ENCODE peak calls at places on chromosomes 3 and 15, in five cellular contexts. One of them, this sample, is unnamed.

GRCh38 chr15:38873151-38873550 is 308.5 kb upstream of the RASGRP1 start:
- DNase-seq in psoas muscle: no peak
- DNase-seq in activated T-cell treated with anti-CD3 and anti-CD28 coated beads for 48 hours: no peak
- DNase-seq in NCI-H345: no peak
- DNase-seq in activated CD8-positive, alpha-beta memory T cell treated with anti-CD3 and anti-CD28 coated beads for 24 hours: no peak
- DNase-seq in this sample: no peak

GRCh38 chr3:24086597-24087369 is 141.7 kb downstream of the NR1D2 start:
- DNase-seq in psoas muscle: no peak
- DNase-seq in activated T-cell treated with anti-CD3 and anti-CD28 coated beads for 48 hours: no peak
- DNase-seq in NCI-H345: peak; percentile 93
- DNase-seq in activated CD8-positive, alpha-beta memory T cell treated with anti-CD3 and anti-CD28 coated beads for 24 hours: no peak
- DNase-seq in this sample: no peak

GRCh38 chr3:56484525-56485024 is 16.3 kb upstream of the ERC2 start:
- DNase-seq in psoas muscle: no peak
- DNase-seq in activated T-cell treated with anti-CD3 and anti-CD28 coated beads for 48 hours: no peak
- DNase-seq in NCI-H345: no peak
- DNase-seq in activated CD8-positive, alpha-beta memory T cell treated with anti-CD3 and anti-CD28 coated beads for 24 hours: no peak
- DNase-seq in this sample: no peak

GRCh38 chr3:150238995-150239612 is 169.0 kb upstream of the TSC22D2 start:
- DNase-seq in psoas muscle: no peak
- DNase-seq in activated T-cell treated with anti-CD3 and anti-CD28 coated beads for 48 hours: no peak
- DNase-seq in NCI-H345: peak; percentile 39
- DNase-seq in activated CD8-positive, alpha-beta memory T cell treated with anti-CD3 and anti-CD28 coated beads for 24 hours: no peak
- DNase-seq in this sample: no peak

GRCh38 chr15:79008666-79009065 is 63.8 kb upstream of the CTSH start:
- DNase-seq in psoas muscle: no peak
- DNase-seq in activated T-cell treated with anti-CD3 and anti-CD28 coated beads for 48 hours: no peak
- DNase-seq in NCI-H345: no peak
- DNase-seq in activated CD8-positive, alpha-beta memory T cell treated with anti-CD3 and anti-CD28 coated beads for 24 hours: no peak
- DNase-seq in this sample: no peak

GRCh38 chr3:32973982-32974381 is 22.5 kb downstream of the CCR4 start:
- DNase-seq in psoas muscle: no peak
- DNase-seq in activated T-cell treated with anti-CD3 and anti-CD28 coated beads for 48 hours: no peak
- DNase-seq in NCI-H345: no peak
- DNase-seq in activated CD8-positive, alpha-beta memory T cell treated with anti-CD3 and anti-CD28 coated beads for 24 hours: no peak
- DNase-seq in this sample: peak; percentile 19

GRCh38 chr15:84633311-84634227 is 20.5 kb downstream of the WDR73 start:
- DNase-seq in psoas muscle: peak; percentile 85
- DNase-seq in activated T-cell treated with anti-CD3 and anti-CD28 coated beads for 48 hours: peak; percentile 77
- DNase-seq in NCI-H345: no peak
- DNase-seq in activated CD8-positive, alpha-beta memory T cell treated with anti-CD3 and anti-CD28 coated beads for 24 hours: peak; percentile 86
- DNase-seq in this sample: peak; percentile 60

GRCh38 chr15:37095993-37096877 is 4.1 kb downstream of the MEIS2 start:
- DNase-seq in psoas muscle: peak; percentile 44
- DNase-seq in activated T-cell treated with anti-CD3 and anti-CD28 coated beads for 48 hours: no peak
- DNase-seq in NCI-H345: no peak
- DNase-seq in activated CD8-positive, alpha-beta memory T cell treated with anti-CD3 and anti-CD28 coated beads for 24 hours: no peak
- DNase-seq in this sample: no peak

GRCh38 chr3:101340591-101340990 is 20.2 kb upstream of the IMPG2 start:
- DNase-seq in psoas muscle: no peak
- DNase-seq in activated T-cell treated with anti-CD3 and anti-CD28 coated beads for 48 hours: no peak
- DNase-seq in NCI-H345: no peak
- DNase-seq in activated CD8-positive, alpha-beta memory T cell treated with anti-CD3 and anti-CD28 coated beads for 24 hours: no peak
- DNase-seq in this sample: peak; percentile 67

GRCh38 chr3:69252631-69253030 is 130.2 kb upstream of the LMOD3 start:
- DNase-seq in psoas muscle: no peak
- DNase-seq in activated T-cell treated with anti-CD3 and anti-CD28 coated beads for 48 hours: no peak
- DNase-seq in NCI-H345: no peak
- DNase-seq in activated CD8-positive, alpha-beta memory T cell treated with anti-CD3 and anti-CD28 coated beads for 24 hours: no peak
- DNase-seq in this sample: no peak

GRCh38 chr3:10845839-10846656 is 30.0 kb downstream of the SLC6A11 start:
- DNase-seq in psoas muscle: no peak
- DNase-seq in activated T-cell treated with anti-CD3 and anti-CD28 coated beads for 48 hours: no peak
- DNase-seq in NCI-H345: no peak
- DNase-seq in activated CD8-positive, alpha-beta memory T cell treated with anti-CD3 and anti-CD28 coated beads for 24 hours: no peak
- DNase-seq in this sample: no peak

GRCh38 chr15:65423977-65424679 is 1.4 kb upstream of the IGDCC4 start:
- DNase-seq in psoas muscle: no peak
- DNase-seq in activated T-cell treated with anti-CD3 and anti-CD28 coated beads for 48 hours: no peak
- DNase-seq in NCI-H345: no peak
- DNase-seq in activated CD8-positive, alpha-beta memory T cell treated with anti-CD3 and anti-CD28 coated beads for 24 hours: no peak
- DNase-seq in this sample: peak; percentile 85

GRCh38 chr3:192566706-192567290 is 160.5 kb downstream of the FGF12 start:
- DNase-seq in psoas muscle: peak; percentile 62
- DNase-seq in activated T-cell treated with anti-CD3 and anti-CD28 coated beads for 48 hours: peak; percentile 53
- DNase-seq in NCI-H345: peak; percentile 77
- DNase-seq in activated CD8-positive, alpha-beta memory T cell treated with anti-CD3 and anti-CD28 coated beads for 24 hours: peak; percentile 66
- DNase-seq in this sample: peak; percentile 69

GRCh38 chr3:126352476-126353454 is 4.4 kb downstream of the KLF15 start:
- DNase-seq in psoas muscle: peak; percentile 61
- DNase-seq in activated T-cell treated with anti-CD3 and anti-CD28 coated beads for 48 hours: no peak
- DNase-seq in NCI-H345: no peak
- DNase-seq in activated CD8-positive, alpha-beta memory T cell treated with anti-CD3 and anti-CD28 coated beads for 24 hours: no peak
- DNase-seq in this sample: peak; percentile 6

GRCh38 chr3:38247366-38248035 is 18.1 kb upstream of the SLC22A13 start:
- DNase-seq in psoas muscle: no peak
- DNase-seq in activated T-cell treated with anti-CD3 and anti-CD28 coated beads for 48 hours: no peak
- DNase-seq in NCI-H345: no peak
- DNase-seq in activated CD8-positive, alpha-beta memory T cell treated with anti-CD3 and anti-CD28 coated beads for 24 hours: no peak
- DNase-seq in this sample: peak; percentile 86

GRCh38 chr3:130789678-130790340 is 43.2 kb upstream of the PIK3R4 start:
- DNase-seq in psoas muscle: no peak
- DNase-seq in activated T-cell treated with anti-CD3 and anti-CD28 coated beads for 48 hours: no peak
- DNase-seq in NCI-H345: no peak
- DNase-seq in activated CD8-positive, alpha-beta memory T cell treated with anti-CD3 and anti-CD28 coated beads for 24 hours: no peak
- DNase-seq in this sample: no peak

GRCh38 chr15:62624541-62625399 is 417.8 kb upstream of the TPM1 start:
- DNase-seq in psoas muscle: no peak
- DNase-seq in activated T-cell treated with anti-CD3 and anti-CD28 coated beads for 48 hours: no peak
- DNase-seq in NCI-H345: no peak
- DNase-seq in activated CD8-positive, alpha-beta memory T cell treated with anti-CD3 and anti-CD28 coated beads for 24 hours: no peak
- DNase-seq in this sample: peak; percentile 72

GRCh38 chr3:163919154-163919553 is 1159.1 kb downstream of the SI start:
- DNase-seq in psoas muscle: no peak
- DNase-seq in activated T-cell treated with anti-CD3 and anti-CD28 coated beads for 48 hours: no peak
- DNase-seq in NCI-H345: no peak
- DNase-seq in activated CD8-positive, alpha-beta memory T cell treated with anti-CD3 and anti-CD28 coated beads for 24 hours: no peak
- DNase-seq in this sample: no peak

GRCh38 chr3:126084667-126085180 is 800 bp upstream of the SLC41A3 start:
- DNase-seq in psoas muscle: no peak
- DNase-seq in activated T-cell treated with anti-CD3 and anti-CD28 coated beads for 48 hours: no peak
- DNase-seq in NCI-H345: no peak
- DNase-seq in activated CD8-positive, alpha-beta memory T cell treated with anti-CD3 and anti-CD28 coated beads for 24 hours: no peak
- DNase-seq in this sample: no peak

GRCh38 chr3:61563614-61564404 is 2.4 kb downstream of the PTPRG start:
- DNase-seq in psoas muscle: no peak
- DNase-seq in activated T-cell treated with anti-CD3 and anti-CD28 coated beads for 48 hours: no peak
- DNase-seq in NCI-H345: no peak
- DNase-seq in activated CD8-positive, alpha-beta memory T cell treated with anti-CD3 and anti-CD28 coated beads for 24 hours: no peak
- DNase-seq in this sample: no peak

GRCh38 chr15:89770041-89770440 is 6.1 kb upstream of the MESP2 start:
- DNase-seq in psoas muscle: no peak
- DNase-seq in activated T-cell treated with anti-CD3 and anti-CD28 coated beads for 48 hours: no peak
- DNase-seq in NCI-H345: no peak
- DNase-seq in activated CD8-positive, alpha-beta memory T cell treated with anti-CD3 and anti-CD28 coated beads for 24 hours: no peak
- DNase-seq in this sample: no peak

GRCh38 chr3:128433630-128434185 is 33.0 kb downstream of the DNAJB8 start:
- DNase-seq in psoas muscle: peak; percentile 41
- DNase-seq in activated T-cell treated with anti-CD3 and anti-CD28 coated beads for 48 hours: no peak
- DNase-seq in NCI-H345: no peak
- DNase-seq in activated CD8-positive, alpha-beta memory T cell treated with anti-CD3 and anti-CD28 coated beads for 24 hours: no peak
- DNase-seq in this sample: no peak

GRCh38 chr3:117409701-117410459 is 700.3 kb downstream of the TUSC7 start:
- DNase-seq in psoas muscle: no peak
- DNase-seq in activated T-cell treated with anti-CD3 and anti-CD28 coated beads for 48 hours: no peak
- DNase-seq in NCI-H345: no peak
- DNase-seq in activated CD8-positive, alpha-beta memory T cell treated with anti-CD3 and anti-CD28 coated beads for 24 hours: no peak
- DNase-seq in this sample: no peak

GRCh38 chr3:73461582-73461981 is 163.2 kb downstream of the PDZRN3 start:
- DNase-seq in psoas muscle: no peak
- DNase-seq in activated T-cell treated with anti-CD3 and anti-CD28 coated beads for 48 hours: no peak
- DNase-seq in NCI-H345: no peak
- DNase-seq in activated CD8-positive, alpha-beta memory T cell treated with anti-CD3 and anti-CD28 coated beads for 24 hours: no peak
- DNase-seq in this sample: peak; percentile 44

GRCh38 chr15:35293353-35294130 is 208.4 kb upstream of the NANOGP8 start:
- DNase-seq in psoas muscle: no peak
- DNase-seq in activated T-cell treated with anti-CD3 and anti-CD28 coated beads for 48 hours: no peak
- DNase-seq in NCI-H345: no peak
- DNase-seq in activated CD8-positive, alpha-beta memory T cell treated with anti-CD3 and anti-CD28 coated beads for 24 hours: no peak
- DNase-seq in this sample: peak; percentile 89

GRCh38 chr3:149151843-149152242 is 22.4 kb downstream of the HPS3 start:
- DNase-seq in psoas muscle: no peak
- DNase-seq in activated T-cell treated with anti-CD3 and anti-CD28 coated beads for 48 hours: no peak
- DNase-seq in NCI-H345: no peak
- DNase-seq in activated CD8-positive, alpha-beta memory T cell treated with anti-CD3 and anti-CD28 coated beads for 24 hours: no peak
- DNase-seq in this sample: peak; percentile 89

GRCh38 chr3:22241110-22241509 is 490.1 kb upstream of the ZNF385D start:
- DNase-seq in psoas muscle: no peak
- DNase-seq in activated T-cell treated with anti-CD3 and anti-CD28 coated beads for 48 hours: no peak
- DNase-seq in NCI-H345: no peak
- DNase-seq in activated CD8-positive, alpha-beta memory T cell treated with anti-CD3 and anti-CD28 coated beads for 24 hours: no peak
- DNase-seq in this sample: no peak

GRCh38 chr15:85785887-85786777 is 8.6 kb downstream of the KLHL25 start:
- DNase-seq in psoas muscle: peak; percentile 82
- DNase-seq in activated T-cell treated with anti-CD3 and anti-CD28 coated beads for 48 hours: no peak
- DNase-seq in NCI-H345: peak; percentile 91
- DNase-seq in activated CD8-positive, alpha-beta memory T cell treated with anti-CD3 and anti-CD28 coated beads for 24 hours: no peak
- DNase-seq in this sample: peak; percentile 48